ENCODE peak calls at places on chromosomes 2 and 18, in five cellular contexts. B is B cell, O is MCF 10A, R is HFF-Myc, G is hepatocyte. M is an unnamed sample.
A peak's percentile ranks its signal among the peaks of the same experiment; 100 is the strongest.

GRCh38 chr2:239119346-239120126 is 271.7 kb downstream of the TWIST2 start:
- DNase-seq in B (no peak), O (no peak), R (no peak), G (no peak), M (no peak)

GRCh38 chr2:190466819-190467444 is 58.8 kb downstream of the MFSD6 start:
- DNase-seq in B (no peak), O (no peak), R (peak; percentile 61), G (no peak), M (no peak)

GRCh38 chr2:200130762-200131166 is 175.4 kb downstream of the MAIP1 start:
- DNase-seq in B (no peak), O (no peak), R (no peak), G (no peak), M (no peak)

GRCh38 chr2:62458206-62459035 is 47.6 kb downstream of the TMEM17 start:
- DNase-seq in B (no peak), O (no peak), R (no peak), G (no peak), M (no peak)

GRCh38 chr2:98617149-98617548 is 8.8 kb downstream of the UNC50 start:
- DNase-seq in B (no peak), O (no peak), R (no peak), G (no peak), M (no peak)

GRCh38 chr2:109558076-109558882 is 55.5 kb downstream of the SEPTIN10 start:
- DNase-seq in B (no peak), O (peak; percentile 82), R (peak; percentile 55), G (peak; percentile 13), M (peak; percentile 89)

GRCh38 chr2:218474527-218474926 is 55.6 kb downstream of the VIL1 start:
- DNase-seq in B (no peak), O (no peak), R (no peak), G (peak; percentile 18), M (no peak)

GRCh38 chr2:3291113-3291512 is 86.5 kb downstream of the EIPR1 start:
- DNase-seq in B (no peak), O (no peak), R (no peak), G (no peak), M (no peak)

GRCh38 chr2:97742381-97742847 is 29.0 kb downstream of the ZAP70 start:
- DNase-seq in B (no peak), O (peak; percentile 75), R (no peak), G (no peak), M (no peak)

GRCh38 chr2:236682651-236683422 is 113.2 kb downstream of the ACKR3 start:
- DNase-seq in B (no peak), O (no peak), R (no peak), G (no peak), M (no peak)

GRCh38 chr2:60529111-60529510 is 24.3 kb downstream of the BCL11A start:
- DNase-seq in B (no peak), O (no peak), R (no peak), G (no peak), M (no peak)

DNA sequence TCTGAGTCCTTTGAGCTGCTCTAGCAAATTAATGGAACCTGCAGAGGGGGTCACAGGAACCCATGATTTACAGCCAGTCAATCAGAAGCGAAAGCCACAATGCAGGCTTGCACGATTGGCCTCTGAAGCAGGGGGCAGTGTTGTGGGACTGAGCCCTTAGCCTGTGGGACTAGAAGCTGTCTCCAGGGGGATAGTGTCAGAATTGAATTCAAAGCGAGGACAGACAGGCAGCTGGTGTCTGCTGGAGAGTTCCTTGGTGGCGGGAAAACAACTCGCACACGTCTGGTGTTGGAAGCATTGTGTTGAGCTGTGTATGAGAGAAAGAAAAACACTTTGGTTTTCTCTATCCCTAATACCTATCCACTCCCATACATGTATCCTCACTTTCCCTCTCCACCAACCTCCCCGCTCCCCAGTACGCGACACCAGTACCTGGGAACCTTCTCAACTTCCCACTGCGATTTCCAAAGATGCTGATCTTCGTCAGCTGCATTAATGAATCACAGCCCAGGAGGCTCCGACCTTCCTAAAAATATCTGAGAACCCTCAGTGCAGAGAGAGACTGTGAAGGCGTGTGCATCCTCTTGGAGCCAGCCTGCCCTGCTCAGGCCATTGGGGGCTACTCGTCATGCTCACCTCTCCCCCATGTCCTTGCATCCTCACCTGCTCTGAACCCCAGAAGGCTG is 88.2 kb downstream of the HS1BP3 start:
- DNase-seq in B (no peak), O (no peak), R (no peak), G (no peak), M (no peak)
- TF ChIP-seq CTCF in B (no peak), O (no peak), R (peak; percentile 8), G (peak; percentile 4), M (no peak)

GRCh38 chr2:231605607-231606091 is 13.0 kb downstream of the TEX44 start:
- DNase-seq in B (peak; percentile 5), O (no peak), R (no peak), G (no peak), M (no peak)
- TF ChIP-seq CTCF in B (no peak), O (no peak), R (no peak), G (no peak), M (no peak)

DNA sequence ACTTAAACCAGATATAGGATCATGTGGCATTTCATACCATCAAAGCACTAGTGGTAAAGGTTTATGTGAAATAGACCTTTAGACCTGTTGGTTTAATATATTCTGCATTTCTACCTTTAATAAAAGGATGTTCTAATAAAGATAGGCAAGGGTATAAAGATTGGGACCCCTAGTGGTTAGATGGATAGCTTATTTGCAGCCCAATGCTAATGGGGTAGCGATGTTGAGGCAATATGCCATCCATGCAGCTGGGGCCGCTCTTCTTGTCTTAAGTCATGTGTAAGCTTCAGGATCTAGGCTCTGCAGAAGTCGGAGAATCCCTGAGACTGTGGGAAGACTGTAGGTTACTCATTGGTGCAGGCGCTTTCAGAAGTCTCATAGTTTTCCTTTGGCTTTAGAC is 114.9 kb downstream of the ICOS start:
- DNase-seq in B (no peak), O (peak; percentile 8), R (no peak), G (no peak), M (no peak)
- TF ChIP-seq CTCF in B (no peak), O (peak; percentile 15), R (peak; percentile 22), G (no peak), M (peak; percentile 5)

GRCh38 chr2:12990523-12990922 is 273.8 kb downstream of the TRIB2 start:
- DNase-seq in B (no peak), O (no peak), R (no peak), G (no peak), M (no peak)
- TF ChIP-seq CTCF in B (peak; percentile 66), O (peak; percentile 25), R (peak; percentile 18), G (no peak), M (peak; percentile 13)

GRCh38 chr18:36772339-36772738 is 56.5 kb downstream of the TPGS2 start:
- DNase-seq in B (no peak), O (no peak), R (no peak), G (no peak), M (no peak)

GRCh38 chr18:36769172-36769571 is 59.6 kb downstream of the TPGS2 start:
- DNase-seq in B (no peak), O (peak; percentile 16), R (no peak), G (no peak), M (no peak)

GRCh38 chr18:36771246-36771645 is 57.6 kb downstream of the TPGS2 start:
- DNase-seq in B (no peak), O (no peak), R (no peak), G (no peak), M (no peak)

GRCh38 chr18:36770315-36770946 is 58.4 kb downstream of the TPGS2 start:
- DNase-seq in B (no peak), O (no peak), R (no peak), G (no peak), M (no peak)

GRCh38 chr18:36769611-36770314 is 59.0 kb downstream of the TPGS2 start:
- DNase-seq in B (no peak), O (peak; percentile 38), R (no peak), G (no peak), M (no peak)
- TF ChIP-seq CTCF in B (no peak), O (no peak), R (peak; percentile 62), G (peak; percentile 21), M (peak; percentile 33)

DNA sequence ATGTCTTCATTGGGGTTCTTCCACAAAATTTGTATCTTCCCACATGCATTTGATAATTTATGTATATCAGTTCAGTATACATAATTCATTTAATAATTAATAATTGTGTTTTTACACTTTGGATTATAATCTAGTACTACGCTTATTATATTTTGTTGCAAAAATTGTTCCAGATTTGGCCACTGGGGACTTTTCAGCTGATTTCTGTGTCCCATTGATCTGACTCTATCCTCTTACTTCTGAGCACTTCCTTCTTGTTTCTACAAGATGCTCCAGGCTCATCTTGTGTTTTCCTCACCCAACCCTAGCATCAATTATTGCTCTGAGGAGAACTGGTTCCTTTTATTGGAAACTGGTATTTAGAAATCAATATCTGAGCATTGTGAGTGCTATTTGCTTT is 215.3 kb upstream of the CDH19 start:
- DNase-seq in B (no peak), O (no peak), R (no peak), G (no peak), M (no peak)
- TF ChIP-seq CTCF in B (no peak), O (no peak), R (no peak), G (no peak), M (peak; percentile 25)

DNA sequence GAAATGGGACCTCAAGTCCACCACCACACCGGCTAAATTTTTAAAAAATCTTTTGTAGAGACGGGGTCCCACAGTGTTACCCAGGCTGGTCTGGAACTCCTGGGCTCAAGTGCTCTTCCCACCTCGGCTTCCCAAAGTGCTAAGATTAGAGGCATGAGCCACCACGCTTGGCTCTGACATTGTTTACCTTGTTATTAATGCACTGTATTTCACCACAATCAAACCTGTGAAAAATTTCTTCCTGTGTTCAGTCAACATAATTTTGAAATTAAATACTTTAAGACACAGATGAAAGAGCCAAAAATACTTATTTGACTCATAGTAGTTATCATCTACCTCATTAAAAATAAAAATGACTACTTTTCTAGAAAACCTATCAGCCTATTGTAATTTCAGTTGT is 16.0 kb upstream of the FAM124B start:
- DNase-seq in B (no peak), O (no peak), R (no peak), G (no peak), M (no peak)
- TF ChIP-seq CTCF in B (no peak), O (no peak), R (no peak), G (no peak), M (no peak)

DNA sequence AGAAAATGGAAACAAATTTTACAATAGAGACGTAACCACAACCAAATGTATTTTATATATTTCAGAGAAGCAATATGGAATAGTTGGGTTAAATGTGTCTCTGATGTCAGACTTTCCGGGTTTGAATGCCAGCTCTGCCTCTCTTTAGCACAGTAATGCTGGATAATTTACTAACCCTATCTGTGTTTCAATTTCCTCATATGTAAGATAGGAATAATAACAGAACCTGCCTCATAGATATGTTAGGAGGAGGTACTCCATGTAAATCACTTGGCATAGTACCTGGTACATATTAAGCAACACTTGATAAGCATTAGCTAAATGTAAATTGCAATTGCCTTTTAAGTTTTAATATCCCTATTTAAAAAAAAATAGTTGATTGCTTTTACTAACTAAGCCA is 231.3 kb upstream of the ZC3H15 start:
- DNase-seq in B (no peak), O (no peak), R (no peak), G (no peak), M (no peak)
- TF ChIP-seq CTCF in B (no peak), O (no peak), R (no peak), G (no peak), M (no peak)